ENCODE peak calls at places on chromosomes 1 and 21, in five cellular contexts. P is prostate gland, U is GM12891, M is IMR-90, E is A549. O is an unnamed sample.
A peak's percentile ranks its signal among the peaks of the same experiment; 100 is the strongest.

GRCh38 chr1:1085171-1085841 is 11.2 kb upstream of the RNF223 start:
- DNase-seq in M (no peak), P (no peak), U (no peak), E (no peak), O (no peak)

GRCh38 chr1:89085781-89086180 is 20.8 kb upstream of the GBP1 start:
- DNase-seq in E (no peak), M (peak; percentile 56), P (no peak), U (no peak), O (peak; percentile 64)

GRCh38 chr1:74731399-74732052 is 1.3 kb downstream of the CRYZ start:
- DNase-seq in P (no peak), U (no peak), E (peak; percentile 61), M (peak; percentile 21), O (peak; percentile 38)

GRCh38 chr21:38831526-38832467 is 26.1 kb downstream of the ETS2 start:
- DNase-seq in P (peak; percentile 85), E (peak; percentile 76), M (peak; percentile 98), U (peak; percentile 35), O (peak; percentile 77)

GRCh38 chr21:41823166-41823565 is 56.0 kb downstream of the PRDM15 start:
- DNase-seq in M (no peak), P (no peak), U (no peak), E (no peak), O (no peak)

GRCh38 chr1:84690397-84691138 is at the start of gene SSX2IP:
- DNase-seq in U (peak; percentile 80), P (peak; percentile 98), E (peak; percentile 93), M (peak; percentile 97), O (peak; percentile 99)

GRCh38 chr1:118960567-118961136 is 27.5 kb downstream of the TBX15 start:
- DNase-seq in E (peak; percentile 88), P (no peak), U (no peak), M (no peak), O (peak; percentile 23)

GRCh38 chr1:110338200-110339039 is 757 bp upstream of the RBM15 start:
- DNase-seq in M (no peak), P (peak; percentile 98), E (peak; percentile 100), U (peak; percentile 59), O (peak; percentile 100)

GRCh38 chr1:185969524-185969991 is 235.4 kb downstream of the HMCN1 start:
- DNase-seq in U (no peak), M (peak; percentile 6), E (no peak), P (no peak), O (no peak)

DNA sequence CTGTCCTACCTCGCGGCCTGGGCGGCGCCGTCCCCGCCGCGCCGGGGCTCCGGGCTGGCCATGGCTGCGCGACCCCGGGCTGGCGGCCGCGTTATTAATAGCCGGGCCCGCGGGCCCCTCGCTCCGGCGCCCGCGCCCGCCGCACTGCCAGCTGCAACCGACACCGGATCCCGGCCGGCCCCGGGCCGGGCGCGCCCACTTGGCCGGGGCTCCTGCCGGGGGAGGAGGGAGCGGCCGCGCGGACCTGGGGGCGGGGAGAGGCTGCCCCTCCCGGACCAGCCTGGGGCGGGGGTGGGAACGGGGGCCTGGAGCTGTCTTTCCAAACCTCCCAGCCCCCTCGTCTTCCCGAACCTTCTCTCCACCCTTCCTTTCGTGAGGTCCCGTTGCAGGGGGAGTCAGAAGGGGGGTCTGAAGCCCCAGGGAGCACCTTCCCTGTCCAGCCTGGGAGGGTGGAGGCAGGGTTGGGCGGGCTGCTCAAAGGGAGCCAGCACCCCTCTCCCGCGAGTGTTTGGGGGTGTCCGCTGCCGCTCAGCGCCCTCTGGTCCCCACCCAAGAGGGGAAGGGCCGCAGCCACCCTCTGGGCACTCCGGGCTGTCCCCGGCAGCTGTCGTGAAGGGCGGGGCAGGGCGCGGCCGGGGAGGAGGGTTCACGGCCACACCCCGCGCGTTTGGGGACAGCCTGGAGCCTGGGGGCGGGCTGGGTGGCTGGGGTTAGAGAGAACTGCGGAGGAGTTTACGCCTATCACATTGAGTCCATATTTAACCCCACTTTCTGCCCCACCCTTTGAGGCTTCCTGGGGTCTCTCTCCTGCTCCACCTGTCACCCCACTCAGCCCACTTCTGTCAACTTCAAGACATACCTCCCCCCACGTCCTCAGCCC is at the start of gene SYNC:
- DNase-seq in P (no peak), M (peak; percentile 78), U (peak; percentile 49), E (peak; percentile 69), O (peak; percentile 73)
- TF ChIP-seq POLR2A in P (no peak), M (peak; percentile 78), U (no peak), E (peak; percentile 7), O (no peak)

GRCh38 chr1:228867951-228868730 is 132.9 kb downstream of the RHOU start:
- DNase-seq in P (no peak), E (no peak), U (no peak), M (no peak), O (no peak)

GRCh38 chr1:228868731-228869024 is 133.4 kb downstream of the RHOU start:
- DNase-seq in E (no peak), M (no peak), P (no peak), U (no peak), O (no peak)

GRCh38 chr1:228867093-228867950 is 132.0 kb downstream of the RHOU start:
- DNase-seq in M (peak; percentile 25), U (no peak), P (no peak), E (no peak), O (no peak)

GRCh38 chr1:228865613-228866320 is 130.5 kb downstream of the RHOU start:
- DNase-seq in E (no peak), P (no peak), M (no peak), U (no peak), O (no peak)

GRCh38 chr1:228866498-228866897 is 131.2 kb downstream of the RHOU start:
- DNase-seq in E (peak; percentile 25), M (no peak), U (no peak), P (no peak), O (no peak)
- TF ChIP-seq POLR2A in E (no peak), M (no peak), U (no peak), P (no peak), O (no peak)

DNA sequence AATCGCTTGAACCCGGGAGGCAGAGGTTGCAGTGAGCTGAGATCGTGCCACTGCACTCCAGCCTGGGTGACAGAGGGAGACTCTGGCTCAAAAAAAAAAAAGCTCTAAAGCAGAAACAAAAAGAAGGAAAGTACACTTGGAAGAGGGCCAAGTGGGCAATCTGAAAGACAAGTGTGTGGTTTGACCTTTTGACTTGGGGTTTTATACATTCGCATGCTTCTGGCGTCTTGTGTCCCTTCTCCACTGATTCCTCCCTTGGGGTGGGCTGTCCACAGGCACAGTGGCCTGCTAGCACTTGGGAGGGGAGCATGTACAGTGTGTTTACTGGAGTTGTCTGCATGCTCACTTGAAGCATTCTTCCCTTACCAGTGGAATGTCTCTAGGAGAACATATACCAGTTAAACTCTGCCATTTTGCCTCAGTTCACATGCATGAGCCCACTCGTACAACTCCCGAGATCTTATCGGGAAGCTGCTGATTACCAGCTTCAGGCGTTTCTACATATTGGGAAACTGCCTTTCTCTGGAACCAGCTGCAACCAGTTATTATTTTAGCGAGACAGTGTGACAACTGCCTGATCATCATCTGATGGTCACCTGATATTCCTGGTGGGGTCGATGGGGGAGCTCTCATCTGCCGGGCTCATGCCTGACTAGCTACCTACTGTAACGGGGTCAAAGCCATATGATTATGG is 113.5 kb upstream of the ZNF678 start:
- DNase-seq in U (no peak), P (no peak), E (no peak), M (no peak), O (peak; percentile 15)
- TF ChIP-seq POLR2A in U (no peak), P (no peak), E (no peak), M (no peak), O (no peak)

DNA sequence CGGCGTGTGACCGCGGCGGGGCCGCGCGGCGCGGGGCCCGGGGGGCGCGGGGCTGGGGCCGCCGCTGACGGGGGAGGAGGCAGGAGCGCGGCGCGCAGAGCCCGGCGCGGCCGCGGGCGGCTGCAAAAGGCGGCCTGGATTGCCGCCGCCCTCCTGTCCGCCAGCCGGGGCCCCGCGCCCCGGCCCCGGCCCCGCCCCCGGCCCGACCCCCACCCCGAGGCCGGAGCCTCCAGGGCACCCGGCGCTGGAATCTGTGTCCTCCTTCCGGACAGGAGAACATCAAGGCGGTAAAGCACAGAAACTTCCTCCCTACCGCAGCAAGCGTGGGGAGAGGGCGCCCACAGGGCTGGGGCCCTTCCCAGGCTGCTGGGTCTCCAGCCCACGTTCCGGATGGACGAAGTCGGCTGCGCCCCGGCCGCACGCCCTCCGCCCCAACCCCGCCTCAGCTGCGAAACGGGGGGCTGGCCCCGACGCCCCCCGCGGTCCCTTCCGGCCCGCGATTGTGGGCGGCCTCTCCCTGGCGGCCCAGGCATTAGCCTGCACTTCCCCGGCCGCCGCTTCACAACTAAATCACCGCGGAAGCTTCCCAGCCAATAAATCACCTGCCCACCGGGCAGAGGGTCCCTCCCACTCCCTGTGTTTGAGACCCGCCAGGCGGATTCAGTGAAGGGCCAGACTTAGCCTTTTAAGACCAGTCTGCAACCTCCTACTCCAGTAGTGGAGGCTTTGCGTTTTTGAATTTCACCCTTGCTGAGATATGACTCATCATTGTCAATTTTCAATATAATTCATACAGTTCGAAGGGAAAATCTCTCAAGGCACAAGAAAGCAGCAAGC is 106.0 kb downstream of the SLC45A1 start:
- DNase-seq in P (no peak), M (peak; percentile 65), E (peak; percentile 57), U (peak; percentile 35), O (peak; percentile 64)
- TF ChIP-seq POLR2A in P (peak; percentile 11), M (peak; percentile 56), E (no peak), U (no peak), O (peak; percentile 21)

GRCh38 chr1:45303582-45304310 is 22.9 kb upstream of the HPDL start:
- DNase-seq in M (peak; percentile 96), E (peak; percentile 95), U (peak; percentile 83), P (peak; percentile 98), O (peak; percentile 99)
- TF ChIP-seq POLR2A in M (peak; percentile 72), E (peak; percentile 56), U (peak; percentile 85), P (peak; percentile 82), O (peak; percentile 76)

GRCh38 chr1:63777965-63778880 is 4.4 kb downstream of the ROR1 start:
- DNase-seq in U (no peak), P (no peak), E (no peak), M (no peak), O (no peak)
- TF ChIP-seq POLR2A in U (no peak), P (no peak), E (no peak), M (no peak), O (no peak)

GRCh38 chr1:170539154-170539553 is 7.2 kb downstream of the GORAB start:
- DNase-seq in E (no peak), M (no peak), U (no peak), P (no peak), O (no peak)

GRCh38 chr1:170537798-170538503 is 6.0 kb downstream of the GORAB start:
- DNase-seq in P (no peak), U (no peak), E (peak; percentile 2), M (peak; percentile 73), O (no peak)

GRCh38 chr1:170535418-170535817 is 3.5 kb downstream of the GORAB start:
- DNase-seq in U (no peak), M (no peak), E (no peak), P (no peak), O (no peak)

GRCh38 chr1:170536924-170537551 is 5.1 kb downstream of the GORAB start:
- DNase-seq in U (no peak), E (no peak), P (no peak), M (no peak), O (no peak)

GRCh38 chr1:170538687-170539086 is 6.7 kb downstream of the GORAB start:
- DNase-seq in E (no peak), M (no peak), U (no peak), P (no peak), O (no peak)
- TF ChIP-seq POLR2A in E (no peak), M (no peak), U (no peak), P (no peak), O (no peak)

DNA sequence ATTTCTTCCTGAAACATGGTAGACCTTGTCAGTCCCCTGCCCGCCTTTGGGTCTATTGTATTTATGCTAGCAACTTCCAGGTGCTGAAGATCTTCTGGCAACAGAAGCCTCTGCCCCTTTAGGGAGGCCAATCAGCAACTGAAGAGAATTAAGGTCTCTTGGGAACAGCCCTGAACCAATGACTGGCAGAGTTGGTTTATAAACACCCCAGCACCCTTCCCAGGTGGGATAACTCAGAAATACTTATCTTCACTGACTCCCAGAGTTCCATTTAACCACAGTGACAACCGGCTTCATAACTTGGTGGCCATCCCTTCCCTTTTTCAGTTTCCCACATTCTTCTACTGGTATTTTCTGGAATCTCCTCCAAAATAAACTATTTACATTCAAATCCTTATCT is 27.2 kb upstream of the TMCO1 start:
- DNase-seq in U (no peak), P (no peak), E (no peak), M (no peak), O (no peak)
- TF ChIP-seq POLR2A in U (no peak), P (no peak), E (no peak), M (no peak), O (no peak)